ENCODE peak calls at places on chromosome 9, in nine cellular contexts. One of them, this sample, is unnamed.

GRCh38 chr9:105708405-105708804 is 14.1 kb downstream of the TMEM38B start:
- DNase-seq in cardiac fibroblast: no peak
- DNase-seq in spleen: no peak
- DNase-seq in H1: no peak
- DNase-seq in prostate gland: no peak
- DNase-seq in left ventricle myocardium inferior: no peak
- DNase-seq in AG10803: no peak
- DNase-seq in WERI-Rb-1: no peak
- DNase-seq in psoas muscle: no peak
- DNase-seq in this sample: no peak

GRCh38 chr9:97938081-97938644 is at the start of gene HEMGN:
- DNase-seq in AG10803: no peak
- DNase-seq in spleen: no peak
- DNase-seq in cardiac fibroblast: no peak
- DNase-seq in prostate gland: no peak
- DNase-seq in psoas muscle: no peak
- DNase-seq in H1: no peak
- DNase-seq in WERI-Rb-1: no peak
- DNase-seq in left ventricle myocardium inferior: no peak
- DNase-seq in this sample: no peak

GRCh38 chr9:120929392-120929791 is 2.8 kb upstream of the TRAF1 start:
- DNase-seq in AG10803: no peak
- DNase-seq in spleen: no peak
- DNase-seq in psoas muscle: no peak
- DNase-seq in WERI-Rb-1: no peak
- DNase-seq in cardiac fibroblast: no peak
- DNase-seq in H1: no peak
- DNase-seq in left ventricle myocardium inferior: no peak
- DNase-seq in prostate gland: no peak
- DNase-seq in this sample: no peak

GRCh38 chr9:107648153-107648716 is 158.7 kb upstream of the KLF4 start:
- DNase-seq in prostate gland: no peak
- DNase-seq in left ventricle myocardium inferior: no peak
- DNase-seq in cardiac fibroblast: no peak
- DNase-seq in H1: no peak
- DNase-seq in AG10803: peak
- DNase-seq in WERI-Rb-1: no peak
- DNase-seq in spleen: no peak
- DNase-seq in psoas muscle: no peak
- DNase-seq in this sample: peak

GRCh38 chr9:121692606-121693505 is 41.4 kb downstream of the DAB2IP start:
- DNase-seq in H1: no peak
- DNase-seq in cardiac fibroblast: no peak
- DNase-seq in spleen: no peak
- DNase-seq in prostate gland: no peak
- DNase-seq in WERI-Rb-1: peak
- DNase-seq in psoas muscle: peak
- DNase-seq in left ventricle myocardium inferior: no peak
- DNase-seq in AG10803: peak
- DNase-seq in this sample: peak

GRCh38 chr9:83538172-83538889 is at the start of gene FRMD3:
- DNase-seq in H1: peak
- DNase-seq in psoas muscle: peak
- DNase-seq in cardiac fibroblast: peak
- DNase-seq in WERI-Rb-1: peak
- DNase-seq in AG10803: peak
- DNase-seq in spleen: peak
- DNase-seq in prostate gland: peak
- DNase-seq in left ventricle myocardium inferior: peak
- DNase-seq in this sample: peak

GRCh38 chr9:88373018-88373417 is 15.2 kb upstream of the SPIN1 start:
- DNase-seq in spleen: no peak
- DNase-seq in psoas muscle: no peak
- DNase-seq in left ventricle myocardium inferior: no peak
- DNase-seq in cardiac fibroblast: no peak
- DNase-seq in AG10803: no peak
- DNase-seq in prostate gland: no peak
- DNase-seq in H1: no peak
- DNase-seq in WERI-Rb-1: no peak
- DNase-seq in this sample: no peak

GRCh38 chr9:80892703-80893102 is 796.6 kb downstream of the TLE1 start:
- DNase-seq in left ventricle myocardium inferior: no peak
- DNase-seq in H1: no peak
- DNase-seq in AG10803: no peak
- DNase-seq in prostate gland: no peak
- DNase-seq in spleen: no peak
- DNase-seq in cardiac fibroblast: no peak
- DNase-seq in psoas muscle: no peak
- DNase-seq in WERI-Rb-1: no peak
- DNase-seq in this sample: peak

DNA sequence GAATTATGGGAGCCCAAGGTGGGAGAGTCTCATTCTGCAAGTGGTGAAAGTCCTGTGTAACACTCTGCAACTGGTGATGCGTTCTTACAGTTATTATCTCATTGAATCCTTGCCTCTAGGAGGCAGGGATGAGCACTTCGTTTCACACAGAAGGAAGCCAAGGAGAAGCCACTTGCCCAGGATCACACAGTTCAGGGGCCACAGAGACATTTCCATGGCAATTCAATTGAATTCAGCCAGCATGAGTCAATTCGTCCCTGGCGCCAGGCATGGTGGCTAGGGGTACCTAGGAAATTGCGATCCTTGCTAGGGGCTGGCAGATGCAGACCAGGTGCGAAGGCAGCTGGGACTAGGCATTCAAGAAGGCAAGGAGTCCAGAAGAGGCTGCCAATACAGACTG is 26.2 kb downstream of the LHX2 start:
- DNase-seq in psoas muscle: no peak
- DNase-seq in AG10803: peak
- DNase-seq in H1: no peak
- DNase-seq in left ventricle myocardium inferior: no peak
- DNase-seq in WERI-Rb-1: no peak
- DNase-seq in spleen: peak
- DNase-seq in prostate gland: no peak
- DNase-seq in cardiac fibroblast: no peak
- DNase-seq in this sample: no peak
- TF ChIP-seq CTCF in psoas muscle: no peak
- TF ChIP-seq CTCF in AG10803: peak
- TF ChIP-seq CTCF in H1: no peak
- TF ChIP-seq CTCF in left ventricle myocardium inferior: no peak
- TF ChIP-seq CTCF in WERI-Rb-1: peak
- TF ChIP-seq CTCF in spleen: no peak
- TF ChIP-seq CTCF in prostate gland: no peak
- TF ChIP-seq CTCF in cardiac fibroblast: no peak
- TF ChIP-seq CTCF in this sample: peak

GRCh38 chr9:1354066-1354465 is 303.9 kb downstream of the DMRT2 start:
- DNase-seq in psoas muscle: no peak
- DNase-seq in spleen: no peak
- DNase-seq in left ventricle myocardium inferior: no peak
- DNase-seq in H1: no peak
- DNase-seq in WERI-Rb-1: no peak
- DNase-seq in AG10803: no peak
- DNase-seq in cardiac fibroblast: no peak
- DNase-seq in prostate gland: no peak
- DNase-seq in this sample: no peak

DNA sequence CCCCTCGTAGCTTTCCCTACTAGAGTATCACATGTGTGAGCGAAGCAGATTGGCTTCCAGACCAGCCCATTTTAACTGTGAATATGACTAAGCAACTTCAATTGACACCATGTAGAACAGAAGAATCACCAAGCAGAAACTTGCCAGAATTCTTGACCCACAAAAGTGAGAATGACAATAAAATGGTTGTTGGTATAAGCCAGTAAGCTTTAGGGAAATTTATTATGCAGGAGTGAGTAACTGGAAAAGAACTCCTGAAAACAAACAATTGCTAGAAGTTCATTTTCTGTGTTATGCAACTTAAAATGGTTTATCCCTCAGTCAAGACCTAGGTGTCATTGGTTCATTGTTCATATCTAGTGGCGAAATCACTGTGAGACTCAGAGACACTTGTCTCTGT is 303.1 kb downstream of the DMRT2 start:
- DNase-seq in AG10803: no peak
- DNase-seq in spleen: no peak
- DNase-seq in H1: no peak
- DNase-seq in cardiac fibroblast: no peak
- DNase-seq in left ventricle myocardium inferior: no peak
- DNase-seq in WERI-Rb-1: no peak
- DNase-seq in psoas muscle: no peak
- DNase-seq in prostate gland: no peak
- DNase-seq in this sample: no peak
- H3K4me3 ChIP-seq in AG10803: no peak
- H3K4me3 ChIP-seq in spleen: no peak
- H3K4me3 ChIP-seq in H1: no peak
- H3K4me3 ChIP-seq in cardiac fibroblast: no peak
- H3K4me3 ChIP-seq in left ventricle myocardium inferior: no peak
- H3K4me3 ChIP-seq in WERI-Rb-1: no peak
- H3K4me3 ChIP-seq in psoas muscle: no peak
- H3K4me3 ChIP-seq in prostate gland: no peak
- H3K4me3 ChIP-seq in this sample: no peak

GRCh38 chr9:37027582-37028424 is 6.3 kb downstream of the PAX5 start:
- DNase-seq in cardiac fibroblast: peak
- DNase-seq in prostate gland: peak
- DNase-seq in psoas muscle: peak
- DNase-seq in left ventricle myocardium inferior: peak
- DNase-seq in H1: peak
- DNase-seq in AG10803: peak
- DNase-seq in WERI-Rb-1: peak
- DNase-seq in spleen: peak
- DNase-seq in this sample: peak
- TF ChIP-seq CTCF in cardiac fibroblast: no peak
- TF ChIP-seq CTCF in prostate gland: no peak
- TF ChIP-seq CTCF in psoas muscle: no peak
- TF ChIP-seq CTCF in left ventricle myocardium inferior: no peak
- TF ChIP-seq CTCF in H1: no peak
- TF ChIP-seq CTCF in AG10803: no peak
- TF ChIP-seq CTCF in WERI-Rb-1: no peak
- TF ChIP-seq CTCF in spleen: no peak
- TF ChIP-seq CTCF in this sample: no peak

DNA sequence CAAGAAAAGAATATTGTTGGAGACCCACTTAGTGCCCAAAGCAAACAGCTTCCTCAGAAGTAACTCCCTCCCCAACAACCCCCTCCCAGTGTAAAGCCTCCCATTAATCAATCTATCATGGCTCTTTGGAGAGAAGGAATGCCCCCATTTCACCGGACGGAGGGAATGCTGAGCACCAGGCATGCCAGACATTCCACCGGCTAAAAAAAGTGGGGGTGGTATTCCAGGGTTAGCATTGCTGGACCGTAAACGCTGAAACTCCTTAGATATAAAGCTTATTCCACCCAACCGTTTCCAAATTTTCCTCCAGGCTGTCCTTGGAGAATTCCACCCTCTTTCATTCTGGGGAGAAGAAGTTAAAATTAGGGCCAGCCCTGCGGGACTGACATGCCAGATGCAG is 363 bp upstream of the MAMDC2 start:
- DNase-seq in prostate gland: no peak
- DNase-seq in H1: no peak
- DNase-seq in AG10803: no peak
- DNase-seq in psoas muscle: no peak
- DNase-seq in WERI-Rb-1: no peak
- DNase-seq in spleen: no peak
- DNase-seq in cardiac fibroblast: no peak
- DNase-seq in left ventricle myocardium inferior: no peak
- DNase-seq in this sample: no peak
- H3K4me3 ChIP-seq in prostate gland: peak
- H3K4me3 ChIP-seq in H1: peak
- H3K4me3 ChIP-seq in AG10803: peak
- H3K4me3 ChIP-seq in psoas muscle: peak
- H3K4me3 ChIP-seq in WERI-Rb-1: no peak
- H3K4me3 ChIP-seq in spleen: peak
- H3K4me3 ChIP-seq in cardiac fibroblast: peak
- H3K4me3 ChIP-seq in left ventricle myocardium inferior: peak
- H3K4me3 ChIP-seq in this sample: peak

GRCh38 chr9:16371306-16371705 is 499.2 kb downstream of the BNC2 start:
- DNase-seq in spleen: no peak
- DNase-seq in prostate gland: no peak
- DNase-seq in left ventricle myocardium inferior: no peak
- DNase-seq in AG10803: no peak
- DNase-seq in H1: no peak
- DNase-seq in cardiac fibroblast: no peak
- DNase-seq in WERI-Rb-1: peak
- DNase-seq in psoas muscle: no peak
- DNase-seq in this sample: no peak
- TF ChIP-seq CTCF in spleen: no peak
- TF ChIP-seq CTCF in prostate gland: no peak
- TF ChIP-seq CTCF in left ventricle myocardium inferior: no peak
- TF ChIP-seq CTCF in AG10803: no peak
- TF ChIP-seq CTCF in H1: no peak
- TF ChIP-seq CTCF in cardiac fibroblast: no peak
- TF ChIP-seq CTCF in WERI-Rb-1: peak
- TF ChIP-seq CTCF in psoas muscle: no peak
- TF ChIP-seq CTCF in this sample: no peak

GRCh38 chr9:71403106-71403505 is 281.7 kb upstream of the TRPM3 start:
- DNase-seq in WERI-Rb-1: no peak
- DNase-seq in psoas muscle: no peak
- DNase-seq in spleen: no peak
- DNase-seq in cardiac fibroblast: no peak
- DNase-seq in AG10803: no peak
- DNase-seq in H1: no peak
- DNase-seq in prostate gland: no peak
- DNase-seq in left ventricle myocardium inferior: no peak
- DNase-seq in this sample: no peak
- H3K4me3 ChIP-seq in WERI-Rb-1: no peak
- H3K4me3 ChIP-seq in psoas muscle: no peak
- H3K4me3 ChIP-seq in spleen: no peak
- H3K4me3 ChIP-seq in cardiac fibroblast: no peak
- H3K4me3 ChIP-seq in AG10803: no peak
- H3K4me3 ChIP-seq in H1: no peak
- H3K4me3 ChIP-seq in prostate gland: no peak
- H3K4me3 ChIP-seq in left ventricle myocardium inferior: no peak
- H3K4me3 ChIP-seq in this sample: no peak

GRCh38 chr9:131622536-131622935 is 77.2 kb downstream of the PRRT1B start:
- DNase-seq in spleen: no peak
- DNase-seq in H1: no peak
- DNase-seq in psoas muscle: no peak
- DNase-seq in left ventricle myocardium inferior: no peak
- DNase-seq in AG10803: no peak
- DNase-seq in prostate gland: no peak
- DNase-seq in cardiac fibroblast: no peak
- DNase-seq in WERI-Rb-1: no peak
- DNase-seq in this sample: no peak
- TF ChIP-seq CTCF in spleen: no peak
- TF ChIP-seq CTCF in H1: no peak
- TF ChIP-seq CTCF in psoas muscle: no peak
- TF ChIP-seq CTCF in left ventricle myocardium inferior: no peak
- TF ChIP-seq CTCF in AG10803: no peak
- TF ChIP-seq CTCF in prostate gland: no peak
- TF ChIP-seq CTCF in cardiac fibroblast: no peak
- TF ChIP-seq CTCF in WERI-Rb-1: no peak
- TF ChIP-seq CTCF in this sample: no peak

GRCh38 chr9:85610074-85610855 is 131.5 kb downstream of the AGTPBP1 start:
- DNase-seq in cardiac fibroblast: peak
- DNase-seq in AG10803: peak
- DNase-seq in WERI-Rb-1: peak
- DNase-seq in psoas muscle: no peak
- DNase-seq in spleen: no peak
- DNase-seq in left ventricle myocardium inferior: no peak
- DNase-seq in prostate gland: peak
- DNase-seq in H1: no peak
- DNase-seq in this sample: peak
- H3K4me3 ChIP-seq in cardiac fibroblast: no peak
- H3K4me3 ChIP-seq in AG10803: peak
- H3K4me3 ChIP-seq in WERI-Rb-1: no peak
- H3K4me3 ChIP-seq in psoas muscle: peak
- H3K4me3 ChIP-seq in spleen: peak
- H3K4me3 ChIP-seq in left ventricle myocardium inferior: peak
- H3K4me3 ChIP-seq in prostate gland: no peak
- H3K4me3 ChIP-seq in H1: no peak
- H3K4me3 ChIP-seq in this sample: peak

GRCh38 chr9:94160594-94161501 is 76.6 kb downstream of the PTPDC1 start:
- DNase-seq in cardiac fibroblast: no peak
- DNase-seq in left ventricle myocardium inferior: no peak
- DNase-seq in psoas muscle: no peak
- DNase-seq in WERI-Rb-1: no peak
- DNase-seq in H1: peak
- DNase-seq in prostate gland: no peak
- DNase-seq in AG10803: no peak
- DNase-seq in spleen: no peak
- DNase-seq in this sample: no peak
- TF ChIP-seq CTCF in cardiac fibroblast: peak
- TF ChIP-seq CTCF in left ventricle myocardium inferior: no peak
- TF ChIP-seq CTCF in psoas muscle: no peak
- TF ChIP-seq CTCF in WERI-Rb-1: peak
- TF ChIP-seq CTCF in H1: peak
- TF ChIP-seq CTCF in prostate gland: no peak
- TF ChIP-seq CTCF in AG10803: peak
- TF ChIP-seq CTCF in spleen: no peak
- TF ChIP-seq CTCF in this sample: no peak

This sample was measured in foreskin fibroblast.